ENCODE peak calls at places on chromosomes 11 and 22, in six cellular contexts. U is aorta; Q is CD4-positive, alpha-beta memory T cell; Y is body of pancreas; H is CD4-positive, CD25-positive, alpha-beta regulatory T cell; N is WERI-Rb-1. D is an unnamed sample. For H3K9me3, the result is how much of the 10 kb centered on the place peaks cover.

GRCh38 chr22:42438293-42438650 is 6.1 kb upstream of the NFAM1 start:
- DNase-seq in U (no peak), Q (no peak), Y (no peak), H (no peak), N (no peak), D (no peak)

GRCh38 chr11:72609045-72609444 is 65.2 kb downstream of the PDE2A start:
- DNase-seq in U (no peak), Q (no peak), Y (no peak), H (peak), N (no peak), D (no peak)

GRCh38 chr22:46929046-46929688 is 166.7 kb downstream of the TBC1D22A start:
- DNase-seq in U (no peak), Q (no peak), Y (no peak), H (no peak), N (no peak), D (no peak)

GRCh38 chr11:394034-394857 is at the start of gene PKP3:
- DNase-seq in U (no peak), Q (no peak), Y (peak), H (no peak), N (no peak), D (no peak)

GRCh38 chr11:13850256-13851010 is 112.1 kb upstream of the SPON1 start:
- DNase-seq in U (no peak), Q (no peak), Y (no peak), H (no peak), N (no peak), D (no peak)

GRCh38 chr11:1773711-1774550 is 10.2 kb upstream of the CTSD start:
- DNase-seq in U (no peak), Q (no peak), Y (no peak), H (no peak), N (no peak), D (peak)

GRCh38 chr22:45615364-45615763 is 56.3 kb upstream of the ATXN10 start:
- DNase-seq in U (peak), Q (no peak), Y (no peak), H (no peak), N (no peak), D (no peak)

GRCh38 chr11:93169950-93170561 is 27.7 kb downstream of the SLC36A4 start:
- DNase-seq in U (no peak), Q (no peak), Y (no peak), H (peak), N (no peak), D (no peak)

GRCh38 chr11:111299111-111300026 is 1.0 kb downstream of the POU2AF3 start:
- DNase-seq in U (peak), Q (no peak), Y (peak), H (no peak), N (peak), D (peak)

GRCh38 chr22:37334859-37335818 is 52.8 kb downstream of the CYTH4 start:
- DNase-seq in U (no peak), Q (no peak), Y (no peak), H (no peak), N (no peak), D (no peak)

GRCh38 chr22:37335819-37336199 is 53.5 kb downstream of the CYTH4 start:
- DNase-seq in U (no peak), Q (no peak), Y (no peak), H (no peak), N (no peak), D (no peak)

GRCh38 chr22:37336474-37337028 is 54.2 kb downstream of the CYTH4 start:
- DNase-seq in U (no peak), Q (no peak), Y (no peak), H (no peak), N (no peak), D (no peak)

GRCh38 chr22:37333724-37334460 is 51.6 kb downstream of the CYTH4 start:
- DNase-seq in U (no peak), Q (no peak), Y (no peak), H (no peak), N (no peak), D (no peak)

DNA sequence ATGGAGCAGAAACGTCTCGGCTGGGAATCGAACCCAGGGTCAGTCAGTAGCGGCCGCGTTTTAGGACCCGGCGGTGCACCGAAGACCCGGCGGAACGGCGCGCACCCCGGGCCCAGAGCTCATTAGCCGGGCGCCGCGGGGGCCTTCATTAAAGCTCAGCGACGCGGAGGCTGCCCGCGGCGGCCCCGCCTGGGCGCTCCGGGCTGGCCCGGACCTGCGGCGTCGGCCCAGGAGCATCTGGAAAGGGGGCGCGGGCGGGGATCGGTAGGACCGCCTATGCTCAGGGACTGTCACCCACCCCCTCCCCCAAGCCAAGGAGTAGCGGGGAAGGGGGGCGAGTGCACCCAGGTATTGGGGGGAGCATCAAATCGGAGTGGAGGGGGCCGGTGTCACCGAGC is 52.2 kb downstream of the CYTH4 start:
- DNase-seq in U (no peak), Q (no peak), Y (no peak), H (no peak), N (no peak), D (no peak)
- H3K4me3 ChIP-seq in U (no peak), Q (no peak), Y (no peak), H (no peak), N (no peak), D (no peak)

DNA sequence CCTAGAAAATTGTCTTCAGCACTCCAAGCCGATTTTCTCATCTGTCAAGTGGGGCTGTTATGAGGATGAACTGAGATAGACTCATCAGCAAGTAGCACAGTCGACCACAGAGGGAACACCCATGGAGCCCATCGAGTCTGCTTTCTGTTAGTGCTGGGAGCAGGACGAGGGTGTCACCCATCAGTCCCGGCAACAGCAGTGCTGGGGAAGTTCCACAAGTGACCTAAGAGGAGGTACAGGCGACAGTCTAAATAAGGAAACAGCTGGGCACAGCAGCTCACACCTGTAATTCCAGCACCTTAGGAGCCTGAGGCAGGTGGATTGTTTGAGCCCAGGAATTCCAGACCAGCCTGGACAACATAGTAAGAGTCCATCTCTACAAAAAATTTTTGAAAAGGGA is 9.7 kb downstream of the RTL6 start:
- DNase-seq in U (no peak), Q (no peak), Y (no peak), H (no peak), N (no peak), D (no peak)
- H3K9me3 ChIP-seq in U (under half), Q (under half), Y (under half), H (under half), N (under half), D (under half)

GRCh38 chr11:96506041-96506440 is 116.2 kb downstream of the JRKL start:
- DNase-seq in U (no peak), Q (no peak), Y (no peak), H (no peak), N (no peak), D (no peak)
- H3K4me3 ChIP-seq in U (no peak), Q (no peak), Y (no peak), H (no peak), N (no peak), D (no peak)

GRCh38 chr11:31821779-31822574 is 10.9 kb upstream of the PAX6 start:
- DNase-seq in U (no peak), Q (no peak), Y (no peak), H (no peak), N (no peak), D (no peak)
- H3K9me3 ChIP-seq in U (under half), Q (under half), Y (under half), H (under half), N (under half), D (under half)

GRCh38 chr11:35523861-35524260 is 1.6 kb downstream of the PAMR1 start:
- DNase-seq in U (no peak), Q (no peak), Y (no peak), H (no peak), N (no peak), D (no peak)

GRCh38 chr11:35523351-35523768 is 2.1 kb downstream of the PAMR1 start:
- DNase-seq in U (no peak), Q (no peak), Y (no peak), H (no peak), N (no peak), D (no peak)

GRCh38 chr11:35526370-35526792 is 965 bp upstream of the PAMR1 start:
- DNase-seq in U (no peak), Q (no peak), Y (no peak), H (no peak), N (no peak), D (no peak)

GRCh38 chr11:35525501-35526175 is at the start of gene PAMR1:
- DNase-seq in U (peak), Q (no peak), Y (peak), H (no peak), N (no peak), D (peak)

DNA sequence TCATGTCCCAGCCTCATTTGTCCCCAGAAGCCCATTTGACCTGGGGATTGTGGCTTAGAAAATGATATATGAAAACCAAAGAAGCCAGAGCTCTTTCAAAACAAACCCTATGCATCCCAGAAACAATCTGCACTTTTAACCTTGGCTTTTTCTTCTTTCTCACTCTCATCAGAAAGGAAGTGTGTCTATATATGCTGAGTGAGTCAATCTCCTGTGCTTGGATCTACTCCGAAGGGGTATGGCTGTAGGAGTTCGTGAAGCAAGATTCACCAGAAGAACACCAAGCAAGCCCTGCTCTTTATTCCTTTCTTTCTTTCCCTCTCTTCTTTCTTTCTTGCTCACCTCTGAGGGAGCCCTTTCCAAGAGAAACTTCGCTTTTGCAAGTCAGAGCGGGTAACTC is 636 bp downstream of the PAMR1 start:
- DNase-seq in U (no peak), Q (no peak), Y (no peak), H (no peak), N (no peak), D (no peak)
- H3K4me3 ChIP-seq in U (no peak), Q (no peak), Y (no peak), H (no peak), N (no peak), D (peak)